ENCODE peak calls at places on chromosomes 4 and X, in seven cellular contexts. T is anterior cingulate cortex, B is nephron progenitor cell, E is small intestine, F is memory B cell, R is OCI-LY7, N is HS-5. M is an unnamed sample.

GRCh38 chr4:82713856-82714255 is 84.7 kb downstream of the SCD5 start:
- DNase-seq in N (no peak), T (no peak), R (no peak), F (no peak), E (no peak), B (no peak), M (no peak)

GRCh38 chr4:90357117-90357710 is 230.0 kb downstream of the CCSER1 start:
- DNase-seq in N (peak), E (peak), B (no peak), T (no peak), R (peak), F (no peak), M (peak)

GRCh38 chr4:96389752-96390151 is 549.9 kb downstream of the PDHA2 start:
- DNase-seq in F (no peak), N (no peak), R (no peak), B (no peak), E (no peak), T (no peak), M (no peak)

GRCh38 chr4:16239086-16239485 is 12.8 kb upstream of the TAPT1 start:
- DNase-seq in N (no peak), T (no peak), B (no peak), F (no peak), R (no peak), E (no peak), M (no peak)

GRCh38 chr4:177308125-177308524 is 1.5 kb upstream of the NEIL3 start:
- DNase-seq in E (no peak), B (no peak), N (no peak), R (no peak), F (no peak), T (no peak), M (peak)

GRCh38 chr4:158858410-158859189 is 89.8 kb downstream of the FNIP2 start:
- DNase-seq in E (no peak), B (no peak), N (peak), F (no peak), T (no peak), R (no peak), M (no peak)

GRCh38 chrX:54891573-54891972 is 29.1 kb upstream of the TRO start:
- DNase-seq in E (peak), F (no peak), T (no peak), R (peak), N (no peak), B (peak), M (no peak)

GRCh38 chr4:41327770-41328169 is 71.0 kb downstream of the UCHL1 start:
- DNase-seq in R (no peak), E (no peak), F (no peak), T (no peak), B (no peak), N (no peak), M (no peak)

GRCh38 chrX:103423955-103424640 is 47.8 kb downstream of the BEX3 start:
- DNase-seq in R (no peak), N (no peak), T (no peak), F (no peak), B (no peak), E (no peak), M (no peak)

GRCh38 chr4:36269533-36269932 is 11.9 kb upstream of the DTHD1 start:
- DNase-seq in T (no peak), F (no peak), E (no peak), R (no peak), N (no peak), B (no peak), M (no peak)

M was measured in SIG-M5.